ENCODE peak calls at places on chromosomes 1 and 21, in ten cellular contexts. One of them, this sample, is unnamed.

GRCh38 chr1:58576727-58577675 is at the start of gene TACSTD2:
- DNase-seq in MM.1S: no peak
- DNase-seq in suprapubic skin: peak; percentile 83
- DNase-seq in IMR-90: no peak
- DNase-seq in fibroblast of pulmonary artery: no peak
- DNase-seq in HFF-Myc: no peak
- DNase-seq in heart left ventricle: peak; percentile 22
- DNase-seq in NB4: no peak
- DNase-seq in heart right ventricle: no peak
- DNase-seq in GM12878: no peak
- DNase-seq in this sample: no peak

GRCh38 chr21:38916214-38916964 is 110.7 kb downstream of the ETS2 start:
- DNase-seq in suprapubic skin: no peak
- DNase-seq in fibroblast of pulmonary artery: no peak
- DNase-seq in NB4: no peak
- DNase-seq in heart left ventricle: no peak
- DNase-seq in GM12878: no peak
- DNase-seq in IMR-90: no peak
- DNase-seq in HFF-Myc: no peak
- DNase-seq in heart right ventricle: no peak
- DNase-seq in MM.1S: no peak
- DNase-seq in this sample: no peak

GRCh38 chr1:101781437-101781836 is 215.3 kb downstream of the OLFM3 start:
- DNase-seq in GM12878: no peak
- DNase-seq in fibroblast of pulmonary artery: peak; percentile 7
- DNase-seq in heart right ventricle: no peak
- DNase-seq in HFF-Myc: no peak
- DNase-seq in suprapubic skin: no peak
- DNase-seq in heart left ventricle: no peak
- DNase-seq in IMR-90: no peak
- DNase-seq in NB4: peak; percentile 7
- DNase-seq in MM.1S: peak; percentile 53
- DNase-seq in this sample: no peak

GRCh38 chr1:44621841-44622286 is 52.4 kb downstream of the TMEM53 start:
- DNase-seq in NB4: no peak
- DNase-seq in IMR-90: peak; percentile 70
- DNase-seq in fibroblast of pulmonary artery: no peak
- DNase-seq in suprapubic skin: no peak
- DNase-seq in GM12878: no peak
- DNase-seq in MM.1S: no peak
- DNase-seq in heart right ventricle: no peak
- DNase-seq in heart left ventricle: no peak
- DNase-seq in HFF-Myc: peak; percentile 52
- DNase-seq in this sample: no peak

GRCh38 chr1:78334952-78335351 is 155.8 kb upstream of the PTGFR start:
- DNase-seq in heart left ventricle: no peak
- DNase-seq in IMR-90: no peak
- DNase-seq in NB4: no peak
- DNase-seq in MM.1S: no peak
- DNase-seq in heart right ventricle: peak; percentile 3
- DNase-seq in GM12878: no peak
- DNase-seq in HFF-Myc: no peak
- DNase-seq in fibroblast of pulmonary artery: no peak
- DNase-seq in suprapubic skin: no peak
- DNase-seq in this sample: no peak

GRCh38 chr1:237799762-237800474 is 90.8 kb downstream of the ZP4 start:
- DNase-seq in heart right ventricle: peak; percentile 35
- DNase-seq in heart left ventricle: peak; percentile 63
- DNase-seq in suprapubic skin: no peak
- DNase-seq in HFF-Myc: no peak
- DNase-seq in fibroblast of pulmonary artery: peak; percentile 63
- DNase-seq in MM.1S: peak; percentile 90
- DNase-seq in GM12878: peak; percentile 9
- DNase-seq in IMR-90: peak; percentile 4
- DNase-seq in NB4: peak; percentile 68
- DNase-seq in this sample: no peak

GRCh38 chr1:63773815-63774616 is at the start of gene ROR1:
- DNase-seq in heart right ventricle: peak; percentile 88
- DNase-seq in GM12878: no peak
- DNase-seq in suprapubic skin: peak; percentile 93
- DNase-seq in NB4: peak; percentile 21
- DNase-seq in IMR-90: peak; percentile 76
- DNase-seq in heart left ventricle: peak; percentile 92
- DNase-seq in fibroblast of pulmonary artery: peak; percentile 87
- DNase-seq in HFF-Myc: peak; percentile 65
- DNase-seq in MM.1S: peak; percentile 82
- DNase-seq in this sample: no peak

GRCh38 chr1:235648954-235649721 is 446 bp downstream of the GNG4 start:
- DNase-seq in NB4: peak; percentile 81
- DNase-seq in IMR-90: peak; percentile 67
- DNase-seq in heart right ventricle: peak; percentile 46
- DNase-seq in GM12878: no peak
- DNase-seq in suprapubic skin: no peak
- DNase-seq in MM.1S: peak; percentile 19
- DNase-seq in heart left ventricle: peak; percentile 58
- DNase-seq in fibroblast of pulmonary artery: peak; percentile 63
- DNase-seq in HFF-Myc: no peak
- DNase-seq in this sample: no peak

GRCh38 chr1:23539698-23540266 is 8.7 kb upstream of the E2F2 start:
- DNase-seq in HFF-Myc: peak; percentile 98
- DNase-seq in suprapubic skin: peak; percentile 94
- DNase-seq in fibroblast of pulmonary artery: peak; percentile 93
- DNase-seq in heart right ventricle: peak; percentile 86
- DNase-seq in heart left ventricle: peak; percentile 86
- DNase-seq in GM12878: peak; percentile 92
- DNase-seq in MM.1S: peak; percentile 96
- DNase-seq in NB4: peak; percentile 95
- DNase-seq in IMR-90: peak; percentile 88
- DNase-seq in this sample: no peak

GRCh38 chr1:31771891-31772668 is 7.9 kb upstream of the ADGRB2 start:
- DNase-seq in GM12878: no peak
- DNase-seq in heart left ventricle: no peak
- DNase-seq in HFF-Myc: no peak
- DNase-seq in suprapubic skin: no peak
- DNase-seq in fibroblast of pulmonary artery: no peak
- DNase-seq in IMR-90: peak; percentile 27
- DNase-seq in heart right ventricle: no peak
- DNase-seq in NB4: no peak
- DNase-seq in MM.1S: no peak
- DNase-seq in this sample: no peak
- TF ChIP-seq CTCF in GM12878: no peak
- TF ChIP-seq CTCF in heart left ventricle: peak; percentile 9
- TF ChIP-seq CTCF in HFF-Myc: no peak
- TF ChIP-seq CTCF in suprapubic skin: no peak
- TF ChIP-seq CTCF in fibroblast of pulmonary artery: peak; percentile 7
- TF ChIP-seq CTCF in IMR-90: no peak
- TF ChIP-seq CTCF in heart right ventricle: no peak
- TF ChIP-seq CTCF in NB4: no peak
- TF ChIP-seq CTCF in MM.1S: no peak
- TF ChIP-seq CTCF in this sample: peak; percentile 7

GRCh38 chr1:36522021-36522420 is 39.3 kb upstream of the CSF3R start:
- DNase-seq in heart right ventricle: no peak
- DNase-seq in suprapubic skin: no peak
- DNase-seq in MM.1S: no peak
- DNase-seq in fibroblast of pulmonary artery: no peak
- DNase-seq in NB4: no peak
- DNase-seq in HFF-Myc: no peak
- DNase-seq in GM12878: no peak
- DNase-seq in heart left ventricle: no peak
- DNase-seq in IMR-90: no peak
- DNase-seq in this sample: no peak

GRCh38 chr1:36523230-36523495 is 40.5 kb upstream of the CSF3R start:
- DNase-seq in GM12878: no peak
- DNase-seq in fibroblast of pulmonary artery: no peak
- DNase-seq in HFF-Myc: no peak
- DNase-seq in IMR-90: no peak
- DNase-seq in heart right ventricle: no peak
- DNase-seq in suprapubic skin: no peak
- DNase-seq in heart left ventricle: no peak
- DNase-seq in MM.1S: no peak
- DNase-seq in NB4: no peak
- DNase-seq in this sample: no peak

GRCh38 chr1:36522461-36523229 is 39.9 kb upstream of the CSF3R start:
- DNase-seq in heart right ventricle: no peak
- DNase-seq in HFF-Myc: no peak
- DNase-seq in fibroblast of pulmonary artery: no peak
- DNase-seq in NB4: no peak
- DNase-seq in heart left ventricle: no peak
- DNase-seq in MM.1S: no peak
- DNase-seq in suprapubic skin: no peak
- DNase-seq in IMR-90: no peak
- DNase-seq in GM12878: no peak
- DNase-seq in this sample: no peak

GRCh38 chr1:36520056-36520455 is 37.3 kb upstream of the CSF3R start:
- DNase-seq in suprapubic skin: no peak
- DNase-seq in MM.1S: no peak
- DNase-seq in fibroblast of pulmonary artery: no peak
- DNase-seq in HFF-Myc: no peak
- DNase-seq in heart left ventricle: no peak
- DNase-seq in heart right ventricle: no peak
- DNase-seq in GM12878: no peak
- DNase-seq in NB4: no peak
- DNase-seq in IMR-90: no peak
- DNase-seq in this sample: no peak

DNA sequence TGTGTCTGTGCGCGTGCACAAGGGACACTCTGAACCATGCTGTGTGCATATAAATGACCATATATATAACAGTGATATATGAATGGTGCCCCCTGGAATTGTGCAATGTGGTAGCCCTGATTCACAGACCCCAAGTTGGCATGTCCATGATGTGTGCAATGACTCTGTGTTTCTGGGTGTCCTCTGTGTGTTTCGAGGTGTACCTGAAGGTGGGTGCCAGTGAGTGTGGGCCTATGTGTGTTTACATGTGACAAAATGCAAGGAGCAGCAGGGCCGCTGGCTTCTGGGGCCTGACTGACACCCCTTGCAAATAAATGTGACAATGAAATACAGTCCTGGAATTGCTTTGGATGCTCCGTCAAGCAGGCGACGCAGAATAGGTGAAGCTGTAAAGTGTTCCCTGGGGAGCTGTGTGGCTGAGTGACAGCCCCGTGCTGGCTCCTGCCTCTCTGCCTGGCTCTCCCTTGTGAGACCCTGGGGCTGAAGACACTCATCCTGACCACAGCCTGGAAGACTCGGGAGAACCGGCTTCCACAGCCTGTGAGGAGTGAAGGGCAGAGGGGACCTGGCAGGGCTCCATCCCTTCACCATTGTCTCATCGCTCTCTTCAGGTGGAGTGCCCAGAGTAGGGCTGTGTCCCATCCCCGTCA is 38.2 kb upstream of the CSF3R start:
- DNase-seq in suprapubic skin: no peak
- DNase-seq in heart right ventricle: no peak
- DNase-seq in NB4: no peak
- DNase-seq in GM12878: no peak
- DNase-seq in IMR-90: no peak
- DNase-seq in fibroblast of pulmonary artery: no peak
- DNase-seq in MM.1S: no peak
- DNase-seq in HFF-Myc: no peak
- DNase-seq in heart left ventricle: no peak
- DNase-seq in this sample: no peak
- H3K4me3 ChIP-seq in suprapubic skin: no peak overlapping the region
- H3K4me3 ChIP-seq in heart right ventricle: no peak overlapping the region
- H3K4me3 ChIP-seq in NB4: no peak overlapping the region
- H3K4me3 ChIP-seq in GM12878: no peak overlapping the region
- H3K4me3 ChIP-seq in IMR-90: no peak overlapping the region
- H3K4me3 ChIP-seq in fibroblast of pulmonary artery: no peak overlapping the region
- H3K4me3 ChIP-seq in MM.1S: no peak overlapping the region
- H3K4me3 ChIP-seq in HFF-Myc: no peak overlapping the region
- H3K4me3 ChIP-seq in heart left ventricle: no peak overlapping the region
- H3K4me3 ChIP-seq in this sample: no peak overlapping the region

DNA sequence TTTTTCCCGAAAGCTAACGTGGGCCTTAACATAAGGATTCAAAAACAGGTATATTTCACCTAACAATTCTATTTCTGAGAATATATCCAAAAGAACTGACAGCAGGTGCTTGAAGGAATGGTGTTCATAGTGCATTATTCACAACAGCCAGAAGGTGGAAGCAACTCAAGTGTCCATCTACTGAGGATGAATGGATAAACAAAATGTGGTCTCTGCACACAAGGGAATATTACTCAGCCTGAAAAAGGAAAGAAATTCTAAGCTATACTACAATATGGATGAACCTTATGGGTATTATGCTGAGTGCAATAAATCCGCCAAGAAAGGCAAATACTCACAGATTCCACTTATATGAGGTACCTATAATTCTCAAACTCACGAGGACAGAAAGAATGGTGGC is 6.1 kb upstream of the RIPPLY3 start:
- DNase-seq in heart left ventricle: no peak
- DNase-seq in NB4: peak; percentile 25
- DNase-seq in IMR-90: no peak
- DNase-seq in suprapubic skin: no peak
- DNase-seq in MM.1S: no peak
- DNase-seq in heart right ventricle: no peak
- DNase-seq in fibroblast of pulmonary artery: no peak
- DNase-seq in GM12878: no peak
- DNase-seq in HFF-Myc: no peak
- DNase-seq in this sample: no peak
- TF ChIP-seq CTCF in heart left ventricle: no peak
- TF ChIP-seq CTCF in NB4: no peak
- TF ChIP-seq CTCF in IMR-90: no peak
- TF ChIP-seq CTCF in suprapubic skin: no peak
- TF ChIP-seq CTCF in MM.1S: no peak
- TF ChIP-seq CTCF in heart right ventricle: no peak
- TF ChIP-seq CTCF in fibroblast of pulmonary artery: peak; percentile 7
- TF ChIP-seq CTCF in GM12878: no peak
- TF ChIP-seq CTCF in HFF-Myc: no peak
- TF ChIP-seq CTCF in this sample: no peak

GRCh38 chr1:91679446-91679845 is 178.8 kb downstream of the CDC7 start:
- DNase-seq in MM.1S: no peak
- DNase-seq in heart left ventricle: no peak
- DNase-seq in fibroblast of pulmonary artery: no peak
- DNase-seq in NB4: no peak
- DNase-seq in IMR-90: no peak
- DNase-seq in GM12878: no peak
- DNase-seq in suprapubic skin: no peak
- DNase-seq in heart right ventricle: no peak
- DNase-seq in HFF-Myc: no peak
- DNase-seq in this sample: no peak

GRCh38 chr1:91673603-91674002 is 173.0 kb downstream of the CDC7 start:
- DNase-seq in MM.1S: no peak
- DNase-seq in suprapubic skin: no peak
- DNase-seq in NB4: no peak
- DNase-seq in GM12878: no peak
- DNase-seq in IMR-90: no peak
- DNase-seq in heart left ventricle: no peak
- DNase-seq in heart right ventricle: no peak
- DNase-seq in fibroblast of pulmonary artery: peak; percentile 36
- DNase-seq in HFF-Myc: no peak
- DNase-seq in this sample: no peak

GRCh38 chr1:91674107-91674506 is 173.5 kb downstream of the CDC7 start:
- DNase-seq in IMR-90: no peak
- DNase-seq in MM.1S: no peak
- DNase-seq in HFF-Myc: no peak
- DNase-seq in GM12878: no peak
- DNase-seq in heart right ventricle: no peak
- DNase-seq in fibroblast of pulmonary artery: no peak
- DNase-seq in NB4: no peak
- DNase-seq in suprapubic skin: no peak
- DNase-seq in heart left ventricle: no peak
- DNase-seq in this sample: no peak

GRCh38 chr1:91672601-91673161 is 172.0 kb downstream of the CDC7 start:
- DNase-seq in NB4: no peak
- DNase-seq in suprapubic skin: no peak
- DNase-seq in heart left ventricle: no peak
- DNase-seq in HFF-Myc: no peak
- DNase-seq in GM12878: no peak
- DNase-seq in MM.1S: no peak
- DNase-seq in IMR-90: no peak
- DNase-seq in fibroblast of pulmonary artery: no peak
- DNase-seq in heart right ventricle: no peak
- DNase-seq in this sample: no peak

GRCh38 chr1:91676030-91676429 is 175.4 kb downstream of the CDC7 start:
- DNase-seq in NB4: no peak
- DNase-seq in suprapubic skin: no peak
- DNase-seq in IMR-90: no peak
- DNase-seq in heart right ventricle: no peak
- DNase-seq in HFF-Myc: no peak
- DNase-seq in MM.1S: no peak
- DNase-seq in heart left ventricle: no peak
- DNase-seq in GM12878: no peak
- DNase-seq in fibroblast of pulmonary artery: no peak
- DNase-seq in this sample: no peak
- H3K4me3 ChIP-seq in NB4: no peak overlapping the region
- H3K4me3 ChIP-seq in suprapubic skin: no peak overlapping the region
- H3K4me3 ChIP-seq in IMR-90: no peak overlapping the region
- H3K4me3 ChIP-seq in heart right ventricle: no peak overlapping the region
- H3K4me3 ChIP-seq in HFF-Myc: no peak overlapping the region
- H3K4me3 ChIP-seq in MM.1S: no peak overlapping the region
- H3K4me3 ChIP-seq in heart left ventricle: no peak overlapping the region
- H3K4me3 ChIP-seq in GM12878: no peak overlapping the region
- H3K4me3 ChIP-seq in fibroblast of pulmonary artery: no peak overlapping the region
- H3K4me3 ChIP-seq in this sample: no peak overlapping the region

This sample was measured in AG04449.